ENCODE peak calls at places on chromosomes 1 and 21, in ten cellular contexts. One of them, this sample, is unnamed.
A peak's percentile ranks its signal among the peaks of the same experiment; 100 is the strongest.

GRCh38 chr21:43372663-43373386 is 54.1 kb downstream of the SIK1 start:
- DNase-seq in activated naive CD4-positive, alpha-beta T cell: no peak
- DNase-seq in amygdala: no peak
- DNase-seq in HTR-8/SVneo: no peak
- DNase-seq in thoracic aorta: no peak
- DNase-seq in ovary: no peak
- DNase-seq in stimulated activated CD8-positive, alpha-beta memory T cell treated with anti-CD3 and anti-CD28 coated beads, Interleukin-4, amount 100 ng/mL, for 24 hours: no peak
- DNase-seq in skeletal muscle cell: no peak
- DNase-seq in COR-L47: no peak
- DNase-seq in esophagus muscularis mucosa: no peak
- DNase-seq in this sample: no peak

GRCh38 chr1:230749150-230749549 is 2.0 kb downstream of the CAPN9 start:
- DNase-seq in thoracic aorta: no peak
- DNase-seq in COR-L47: no peak
- DNase-seq in stimulated activated CD8-positive, alpha-beta memory T cell treated with anti-CD3 and anti-CD28 coated beads, Interleukin-4, amount 100 ng/mL, for 24 hours: no peak
- DNase-seq in HTR-8/SVneo: no peak
- DNase-seq in activated naive CD4-positive, alpha-beta T cell: no peak
- DNase-seq in esophagus muscularis mucosa: no peak
- DNase-seq in amygdala: no peak
- DNase-seq in ovary: no peak
- DNase-seq in skeletal muscle cell: no peak
- DNase-seq in this sample: no peak

GRCh38 chr1:46406881-46407608 is 12.9 kb downstream of the FAAH start:
- DNase-seq in activated naive CD4-positive, alpha-beta T cell: no peak
- DNase-seq in HTR-8/SVneo: no peak
- DNase-seq in thoracic aorta: no peak
- DNase-seq in skeletal muscle cell: no peak
- DNase-seq in stimulated activated CD8-positive, alpha-beta memory T cell treated with anti-CD3 and anti-CD28 coated beads, Interleukin-4, amount 100 ng/mL, for 24 hours: no peak
- DNase-seq in COR-L47: no peak
- DNase-seq in esophagus muscularis mucosa: no peak
- DNase-seq in amygdala: no peak
- DNase-seq in ovary: no peak
- DNase-seq in this sample: no peak

GRCh38 chr1:61253059-61253735 is 170.8 kb downstream of the NFIA start:
- DNase-seq in HTR-8/SVneo: no peak
- DNase-seq in esophagus muscularis mucosa: peak; percentile 95
- DNase-seq in activated naive CD4-positive, alpha-beta T cell: no peak
- DNase-seq in stimulated activated CD8-positive, alpha-beta memory T cell treated with anti-CD3 and anti-CD28 coated beads, Interleukin-4, amount 100 ng/mL, for 24 hours: no peak
- DNase-seq in skeletal muscle cell: peak; percentile 63
- DNase-seq in amygdala: no peak
- DNase-seq in ovary: peak; percentile 78
- DNase-seq in thoracic aorta: no peak
- DNase-seq in COR-L47: peak; percentile 29
- DNase-seq in this sample: no peak

GRCh38 chr1:99481391-99481996 is 164.4 kb upstream of the PALMD start:
- DNase-seq in esophagus muscularis mucosa: no peak
- DNase-seq in skeletal muscle cell: peak; percentile 19
- DNase-seq in HTR-8/SVneo: peak; percentile 18
- DNase-seq in activated naive CD4-positive, alpha-beta T cell: no peak
- DNase-seq in stimulated activated CD8-positive, alpha-beta memory T cell treated with anti-CD3 and anti-CD28 coated beads, Interleukin-4, amount 100 ng/mL, for 24 hours: no peak
- DNase-seq in COR-L47: peak; percentile 78
- DNase-seq in thoracic aorta: no peak
- DNase-seq in ovary: no peak
- DNase-seq in amygdala: no peak
- DNase-seq in this sample: no peak

GRCh38 chr1:210715072-210715471 is 386.4 kb downstream of the HHAT start:
- DNase-seq in amygdala: no peak
- DNase-seq in stimulated activated CD8-positive, alpha-beta memory T cell treated with anti-CD3 and anti-CD28 coated beads, Interleukin-4, amount 100 ng/mL, for 24 hours: no peak
- DNase-seq in HTR-8/SVneo: no peak
- DNase-seq in skeletal muscle cell: no peak
- DNase-seq in thoracic aorta: no peak
- DNase-seq in activated naive CD4-positive, alpha-beta T cell: no peak
- DNase-seq in esophagus muscularis mucosa: no peak
- DNase-seq in COR-L47: no peak
- DNase-seq in ovary: no peak
- DNase-seq in this sample: no peak

GRCh38 chr1:68232354-68233148 is at the start of gene WLS:
- DNase-seq in stimulated activated CD8-positive, alpha-beta memory T cell treated with anti-CD3 and anti-CD28 coated beads, Interleukin-4, amount 100 ng/mL, for 24 hours: no peak
- DNase-seq in esophagus muscularis mucosa: peak; percentile 93
- DNase-seq in amygdala: peak; percentile 50
- DNase-seq in skeletal muscle cell: peak; percentile 60
- DNase-seq in thoracic aorta: peak; percentile 40
- DNase-seq in ovary: peak; percentile 88
- DNase-seq in HTR-8/SVneo: peak; percentile 59
- DNase-seq in COR-L47: peak; percentile 24
- DNase-seq in activated naive CD4-positive, alpha-beta T cell: no peak
- DNase-seq in this sample: no peak

GRCh38 chr1:229480500-229480899 is 27.6 kb downstream of the NUP133 start:
- DNase-seq in stimulated activated CD8-positive, alpha-beta memory T cell treated with anti-CD3 and anti-CD28 coated beads, Interleukin-4, amount 100 ng/mL, for 24 hours: no peak
- DNase-seq in activated naive CD4-positive, alpha-beta T cell: no peak
- DNase-seq in esophagus muscularis mucosa: no peak
- DNase-seq in ovary: no peak
- DNase-seq in HTR-8/SVneo: no peak
- DNase-seq in amygdala: no peak
- DNase-seq in COR-L47: no peak
- DNase-seq in skeletal muscle cell: no peak
- DNase-seq in thoracic aorta: no peak
- DNase-seq in this sample: no peak

GRCh38 chr1:8870605-8871538 is 7.6 kb downstream of the ENO1 start:
- DNase-seq in ovary: no peak
- DNase-seq in skeletal muscle cell: no peak
- DNase-seq in amygdala: no peak
- DNase-seq in HTR-8/SVneo: no peak
- DNase-seq in thoracic aorta: no peak
- DNase-seq in activated naive CD4-positive, alpha-beta T cell: no peak
- DNase-seq in COR-L47: no peak
- DNase-seq in stimulated activated CD8-positive, alpha-beta memory T cell treated with anti-CD3 and anti-CD28 coated beads, Interleukin-4, amount 100 ng/mL, for 24 hours: no peak
- DNase-seq in esophagus muscularis mucosa: no peak
- DNase-seq in this sample: no peak

GRCh38 chr1:223140551-223140950 is 2.5 kb downstream of the TLR5 start:
- DNase-seq in ovary: no peak
- DNase-seq in HTR-8/SVneo: no peak
- DNase-seq in stimulated activated CD8-positive, alpha-beta memory T cell treated with anti-CD3 and anti-CD28 coated beads, Interleukin-4, amount 100 ng/mL, for 24 hours: no peak
- DNase-seq in thoracic aorta: no peak
- DNase-seq in esophagus muscularis mucosa: no peak
- DNase-seq in activated naive CD4-positive, alpha-beta T cell: no peak
- DNase-seq in COR-L47: no peak
- DNase-seq in amygdala: no peak
- DNase-seq in skeletal muscle cell: no peak
- DNase-seq in this sample: no peak

GRCh38 chr21:35095859-35096291 is 46.8 kb upstream of the RUNX1 start:
- DNase-seq in esophagus muscularis mucosa: no peak
- DNase-seq in amygdala: no peak
- DNase-seq in activated naive CD4-positive, alpha-beta T cell: no peak
- DNase-seq in ovary: no peak
- DNase-seq in skeletal muscle cell: peak; percentile 27
- DNase-seq in stimulated activated CD8-positive, alpha-beta memory T cell treated with anti-CD3 and anti-CD28 coated beads, Interleukin-4, amount 100 ng/mL, for 24 hours: no peak
- DNase-seq in HTR-8/SVneo: no peak
- DNase-seq in thoracic aorta: no peak
- DNase-seq in COR-L47: no peak
- DNase-seq in this sample: no peak

GRCh38 chr1:108892356-108893140 is 15.8 kb downstream of the GPSM2 start:
- DNase-seq in COR-L47: no peak
- DNase-seq in ovary: no peak
- DNase-seq in HTR-8/SVneo: no peak
- DNase-seq in stimulated activated CD8-positive, alpha-beta memory T cell treated with anti-CD3 and anti-CD28 coated beads, Interleukin-4, amount 100 ng/mL, for 24 hours: no peak
- DNase-seq in esophagus muscularis mucosa: no peak
- DNase-seq in skeletal muscle cell: no peak
- DNase-seq in thoracic aorta: no peak
- DNase-seq in activated naive CD4-positive, alpha-beta T cell: no peak
- DNase-seq in amygdala: no peak
- DNase-seq in this sample: no peak

GRCh38 chr1:213986925-213987250 is 885 bp upstream of the PROX1 start:
- DNase-seq in stimulated activated CD8-positive, alpha-beta memory T cell treated with anti-CD3 and anti-CD28 coated beads, Interleukin-4, amount 100 ng/mL, for 24 hours: no peak
- DNase-seq in COR-L47: no peak
- DNase-seq in activated naive CD4-positive, alpha-beta T cell: no peak
- DNase-seq in esophagus muscularis mucosa: no peak
- DNase-seq in ovary: no peak
- DNase-seq in amygdala: no peak
- DNase-seq in skeletal muscle cell: no peak
- DNase-seq in HTR-8/SVneo: no peak
- DNase-seq in thoracic aorta: no peak
- DNase-seq in this sample: no peak

GRCh38 chr1:230575886-230576477 is 66.3 kb upstream of the COG2 start:
- DNase-seq in thoracic aorta: no peak
- DNase-seq in HTR-8/SVneo: no peak
- DNase-seq in COR-L47: no peak
- DNase-seq in stimulated activated CD8-positive, alpha-beta memory T cell treated with anti-CD3 and anti-CD28 coated beads, Interleukin-4, amount 100 ng/mL, for 24 hours: no peak
- DNase-seq in skeletal muscle cell: no peak
- DNase-seq in activated naive CD4-positive, alpha-beta T cell: no peak
- DNase-seq in ovary: no peak
- DNase-seq in amygdala: no peak
- DNase-seq in esophagus muscularis mucosa: peak; percentile 4
- DNase-seq in this sample: no peak

GRCh38 chr1:15418811-15419515 is 9.3 kb downstream of the EFHD2 start:
- DNase-seq in thoracic aorta: no peak
- DNase-seq in amygdala: no peak
- DNase-seq in COR-L47: no peak
- DNase-seq in stimulated activated CD8-positive, alpha-beta memory T cell treated with anti-CD3 and anti-CD28 coated beads, Interleukin-4, amount 100 ng/mL, for 24 hours: no peak
- DNase-seq in activated naive CD4-positive, alpha-beta T cell: no peak
- DNase-seq in ovary: no peak
- DNase-seq in HTR-8/SVneo: no peak
- DNase-seq in skeletal muscle cell: no peak
- DNase-seq in esophagus muscularis mucosa: no peak
- DNase-seq in this sample: peak; percentile 89

GRCh38 chr1:34346128-34346527 is 169.4 kb downstream of the C1orf94 start:
- DNase-seq in amygdala: no peak
- DNase-seq in HTR-8/SVneo: no peak
- DNase-seq in esophagus muscularis mucosa: no peak
- DNase-seq in COR-L47: no peak
- DNase-seq in ovary: no peak
- DNase-seq in activated naive CD4-positive, alpha-beta T cell: no peak
- DNase-seq in thoracic aorta: no peak
- DNase-seq in stimulated activated CD8-positive, alpha-beta memory T cell treated with anti-CD3 and anti-CD28 coated beads, Interleukin-4, amount 100 ng/mL, for 24 hours: no peak
- DNase-seq in skeletal muscle cell: no peak
- DNase-seq in this sample: no peak

GRCh38 chr1:223201967-223202366 is 58.9 kb upstream of the TLR5 start:
- DNase-seq in skeletal muscle cell: no peak
- DNase-seq in stimulated activated CD8-positive, alpha-beta memory T cell treated with anti-CD3 and anti-CD28 coated beads, Interleukin-4, amount 100 ng/mL, for 24 hours: no peak
- DNase-seq in HTR-8/SVneo: no peak
- DNase-seq in ovary: no peak
- DNase-seq in thoracic aorta: no peak
- DNase-seq in activated naive CD4-positive, alpha-beta T cell: no peak
- DNase-seq in COR-L47: peak; percentile 15
- DNase-seq in esophagus muscularis mucosa: no peak
- DNase-seq in amygdala: no peak
- DNase-seq in this sample: no peak

GRCh38 chr1:47478090-47478489 is 40.2 kb downstream of the FOXD2 start:
- DNase-seq in activated naive CD4-positive, alpha-beta T cell: no peak
- DNase-seq in COR-L47: no peak
- DNase-seq in thoracic aorta: no peak
- DNase-seq in HTR-8/SVneo: no peak
- DNase-seq in skeletal muscle cell: no peak
- DNase-seq in ovary: no peak
- DNase-seq in stimulated activated CD8-positive, alpha-beta memory T cell treated with anti-CD3 and anti-CD28 coated beads, Interleukin-4, amount 100 ng/mL, for 24 hours: no peak
- DNase-seq in esophagus muscularis mucosa: no peak
- DNase-seq in amygdala: no peak
- DNase-seq in this sample: no peak

GRCh38 chr1:66925944-66926343 is 1.2 kb downstream of the MIER1 start:
- DNase-seq in ovary: no peak
- DNase-seq in activated naive CD4-positive, alpha-beta T cell: no peak
- DNase-seq in skeletal muscle cell: no peak
- DNase-seq in thoracic aorta: no peak
- DNase-seq in HTR-8/SVneo: no peak
- DNase-seq in stimulated activated CD8-positive, alpha-beta memory T cell treated with anti-CD3 and anti-CD28 coated beads, Interleukin-4, amount 100 ng/mL, for 24 hours: no peak
- DNase-seq in esophagus muscularis mucosa: no peak
- DNase-seq in COR-L47: no peak
- DNase-seq in amygdala: no peak
- DNase-seq in this sample: no peak

GRCh38 chr21:25639922-25640670 is 1.0 kb downstream of the JAM2 start:
- DNase-seq in HTR-8/SVneo: peak; percentile 39
- DNase-seq in esophagus muscularis mucosa: no peak
- DNase-seq in stimulated activated CD8-positive, alpha-beta memory T cell treated with anti-CD3 and anti-CD28 coated beads, Interleukin-4, amount 100 ng/mL, for 24 hours: no peak
- DNase-seq in thoracic aorta: no peak
- DNase-seq in ovary: peak; percentile 61
- DNase-seq in COR-L47: peak; percentile 36
- DNase-seq in amygdala: no peak
- DNase-seq in activated naive CD4-positive, alpha-beta T cell: no peak
- DNase-seq in skeletal muscle cell: no peak
- DNase-seq in this sample: no peak

GRCh38 chr21:31526040-31526439 is 133.5 kb upstream of the SOD1 start:
- DNase-seq in COR-L47: no peak
- DNase-seq in stimulated activated CD8-positive, alpha-beta memory T cell treated with anti-CD3 and anti-CD28 coated beads, Interleukin-4, amount 100 ng/mL, for 24 hours: no peak
- DNase-seq in ovary: no peak
- DNase-seq in skeletal muscle cell: no peak
- DNase-seq in HTR-8/SVneo: peak; percentile 45
- DNase-seq in activated naive CD4-positive, alpha-beta T cell: no peak
- DNase-seq in thoracic aorta: no peak
- DNase-seq in esophagus muscularis mucosa: no peak
- DNase-seq in amygdala: no peak
- DNase-seq in this sample: no peak

This sample was measured in retinal pigment epithelial cell.